ENCODE peak calls at places on chromosomes 11 and 22, in ten cellular contexts. One of them, this sample, is unnamed.

GRCh38 chr11:13348305-13348704 is 70.7 kb downstream of the BMAL1 start:
- DNase-seq in brain pericyte: no peak
- DNase-seq in Calu3: no peak
- DNase-seq in RCC 7860: no peak
- DNase-seq in NCI-H1092 treated with DMSO at 0.1 percent for 48 hours: no peak
- DNase-seq in left ventricle myocardium inferior: no peak
- DNase-seq in astrocyte of the spinal cord: no peak
- DNase-seq in hepatocyte: no peak
- DNase-seq in NCI-H2081: no peak
- DNase-seq in activated T-helper 1 cell treated with anti-CD3 and anti-CD28 coated beads, Interleukin-12 subunit alpha, Interleukin-12 subunit beta, Interleukin-2, Interleukin-4 antibody, amounts not matched to agents 30 ng/mL and 10 ng/mL and 1 ng/mL, durations not matched to agents 14 hours and 24 hours and 36 hours: no peak
- DNase-seq in this sample: no peak

GRCh38 chr11:122024278-122024677 is 91.7 kb downstream of the BLID start:
- DNase-seq in left ventricle myocardium inferior: no peak
- DNase-seq in hepatocyte: no peak
- DNase-seq in activated T-helper 1 cell treated with anti-CD3 and anti-CD28 coated beads, Interleukin-12 subunit alpha, Interleukin-12 subunit beta, Interleukin-2, Interleukin-4 antibody, amounts not matched to agents 30 ng/mL and 10 ng/mL and 1 ng/mL, durations not matched to agents 14 hours and 24 hours and 36 hours: no peak
- DNase-seq in RCC 7860: no peak
- DNase-seq in astrocyte of the spinal cord: no peak
- DNase-seq in NCI-H2081: no peak
- DNase-seq in NCI-H1092 treated with DMSO at 0.1 percent for 48 hours: no peak
- DNase-seq in Calu3: no peak
- DNase-seq in brain pericyte: no peak
- DNase-seq in this sample: no peak

GRCh38 chr11:79860336-79860735 is 419.5 kb upstream of the TENM4 start:
- DNase-seq in left ventricle myocardium inferior: no peak
- DNase-seq in NCI-H1092 treated with DMSO at 0.1 percent for 48 hours: no peak
- DNase-seq in activated T-helper 1 cell treated with anti-CD3 and anti-CD28 coated beads, Interleukin-12 subunit alpha, Interleukin-12 subunit beta, Interleukin-2, Interleukin-4 antibody, amounts not matched to agents 30 ng/mL and 10 ng/mL and 1 ng/mL, durations not matched to agents 14 hours and 24 hours and 36 hours: no peak
- DNase-seq in RCC 7860: no peak
- DNase-seq in astrocyte of the spinal cord: no peak
- DNase-seq in hepatocyte: no peak
- DNase-seq in brain pericyte: no peak
- DNase-seq in NCI-H2081: no peak
- DNase-seq in Calu3: no peak
- DNase-seq in this sample: peak

GRCh38 chr11:119258180-119258579 is 52.0 kb downstream of the CBL start:
- DNase-seq in Calu3: no peak
- DNase-seq in RCC 7860: no peak
- DNase-seq in NCI-H2081: no peak
- DNase-seq in brain pericyte: no peak
- DNase-seq in hepatocyte: no peak
- DNase-seq in left ventricle myocardium inferior: no peak
- DNase-seq in NCI-H1092 treated with DMSO at 0.1 percent for 48 hours: no peak
- DNase-seq in activated T-helper 1 cell treated with anti-CD3 and anti-CD28 coated beads, Interleukin-12 subunit alpha, Interleukin-12 subunit beta, Interleukin-2, Interleukin-4 antibody, amounts not matched to agents 30 ng/mL and 10 ng/mL and 1 ng/mL, durations not matched to agents 14 hours and 24 hours and 36 hours: peak
- DNase-seq in astrocyte of the spinal cord: no peak
- DNase-seq in this sample: no peak

GRCh38 chr11:46537121-46537520 is 56.7 kb downstream of the AMBRA1 start:
- DNase-seq in NCI-H1092 treated with DMSO at 0.1 percent for 48 hours: no peak
- DNase-seq in activated T-helper 1 cell treated with anti-CD3 and anti-CD28 coated beads, Interleukin-12 subunit alpha, Interleukin-12 subunit beta, Interleukin-2, Interleukin-4 antibody, amounts not matched to agents 30 ng/mL and 10 ng/mL and 1 ng/mL, durations not matched to agents 14 hours and 24 hours and 36 hours: no peak
- DNase-seq in hepatocyte: no peak
- DNase-seq in NCI-H2081: peak
- DNase-seq in astrocyte of the spinal cord: peak
- DNase-seq in brain pericyte: no peak
- DNase-seq in Calu3: no peak
- DNase-seq in left ventricle myocardium inferior: no peak
- DNase-seq in RCC 7860: no peak
- DNase-seq in this sample: no peak

GRCh38 chr11:128937480-128937879 is 5.2 kb downstream of the TP53AIP1 start:
- DNase-seq in hepatocyte: no peak
- DNase-seq in NCI-H2081: no peak
- DNase-seq in RCC 7860: no peak
- DNase-seq in Calu3: no peak
- DNase-seq in brain pericyte: no peak
- DNase-seq in NCI-H1092 treated with DMSO at 0.1 percent for 48 hours: peak
- DNase-seq in activated T-helper 1 cell treated with anti-CD3 and anti-CD28 coated beads, Interleukin-12 subunit alpha, Interleukin-12 subunit beta, Interleukin-2, Interleukin-4 antibody, amounts not matched to agents 30 ng/mL and 10 ng/mL and 1 ng/mL, durations not matched to agents 14 hours and 24 hours and 36 hours: no peak
- DNase-seq in left ventricle myocardium inferior: no peak
- DNase-seq in astrocyte of the spinal cord: no peak
- DNase-seq in this sample: no peak

GRCh38 chr22:17260950-17261349 is 41.7 kb upstream of the ADA2 start:
- DNase-seq in hepatocyte: peak
- DNase-seq in RCC 7860: no peak
- DNase-seq in astrocyte of the spinal cord: no peak
- DNase-seq in activated T-helper 1 cell treated with anti-CD3 and anti-CD28 coated beads, Interleukin-12 subunit alpha, Interleukin-12 subunit beta, Interleukin-2, Interleukin-4 antibody, amounts not matched to agents 30 ng/mL and 10 ng/mL and 1 ng/mL, durations not matched to agents 14 hours and 24 hours and 36 hours: no peak
- DNase-seq in Calu3: no peak
- DNase-seq in NCI-H2081: no peak
- DNase-seq in left ventricle myocardium inferior: no peak
- DNase-seq in NCI-H1092 treated with DMSO at 0.1 percent for 48 hours: peak
- DNase-seq in brain pericyte: no peak
- DNase-seq in this sample: peak

GRCh38 chr11:119460582-119460981 is 37.6 kb upstream of the THY1 start:
- DNase-seq in astrocyte of the spinal cord: peak
- DNase-seq in Calu3: no peak
- DNase-seq in RCC 7860: no peak
- DNase-seq in left ventricle myocardium inferior: no peak
- DNase-seq in hepatocyte: no peak
- DNase-seq in brain pericyte: no peak
- DNase-seq in activated T-helper 1 cell treated with anti-CD3 and anti-CD28 coated beads, Interleukin-12 subunit alpha, Interleukin-12 subunit beta, Interleukin-2, Interleukin-4 antibody, amounts not matched to agents 30 ng/mL and 10 ng/mL and 1 ng/mL, durations not matched to agents 14 hours and 24 hours and 36 hours: no peak
- DNase-seq in NCI-H1092 treated with DMSO at 0.1 percent for 48 hours: no peak
- DNase-seq in NCI-H2081: no peak
- DNase-seq in this sample: no peak

GRCh38 chr22:36465232-36466021 is 16.0 kb downstream of the TXN2 start:
- DNase-seq in NCI-H1092 treated with DMSO at 0.1 percent for 48 hours: no peak
- DNase-seq in hepatocyte: peak
- DNase-seq in activated T-helper 1 cell treated with anti-CD3 and anti-CD28 coated beads, Interleukin-12 subunit alpha, Interleukin-12 subunit beta, Interleukin-2, Interleukin-4 antibody, amounts not matched to agents 30 ng/mL and 10 ng/mL and 1 ng/mL, durations not matched to agents 14 hours and 24 hours and 36 hours: no peak
- DNase-seq in left ventricle myocardium inferior: peak
- DNase-seq in RCC 7860: peak
- DNase-seq in astrocyte of the spinal cord: peak
- DNase-seq in brain pericyte: no peak
- DNase-seq in NCI-H2081: no peak
- DNase-seq in Calu3: peak
- DNase-seq in this sample: no peak

GRCh38 chr11:66011239-66011784 is 496 bp upstream of the CST6 start:
- DNase-seq in NCI-H1092 treated with DMSO at 0.1 percent for 48 hours: no peak
- DNase-seq in Calu3: peak
- DNase-seq in activated T-helper 1 cell treated with anti-CD3 and anti-CD28 coated beads, Interleukin-12 subunit alpha, Interleukin-12 subunit beta, Interleukin-2, Interleukin-4 antibody, amounts not matched to agents 30 ng/mL and 10 ng/mL and 1 ng/mL, durations not matched to agents 14 hours and 24 hours and 36 hours: no peak
- DNase-seq in left ventricle myocardium inferior: no peak
- DNase-seq in hepatocyte: peak
- DNase-seq in RCC 7860: peak
- DNase-seq in brain pericyte: no peak
- DNase-seq in astrocyte of the spinal cord: peak
- DNase-seq in NCI-H2081: no peak
- DNase-seq in this sample: no peak

GRCh38 chr22:33418483-33418882 is 360.3 kb upstream of the SYN3 start:
- DNase-seq in activated T-helper 1 cell treated with anti-CD3 and anti-CD28 coated beads, Interleukin-12 subunit alpha, Interleukin-12 subunit beta, Interleukin-2, Interleukin-4 antibody, amounts not matched to agents 30 ng/mL and 10 ng/mL and 1 ng/mL, durations not matched to agents 14 hours and 24 hours and 36 hours: no peak
- DNase-seq in hepatocyte: no peak
- DNase-seq in Calu3: no peak
- DNase-seq in NCI-H1092 treated with DMSO at 0.1 percent for 48 hours: no peak
- DNase-seq in astrocyte of the spinal cord: no peak
- DNase-seq in left ventricle myocardium inferior: no peak
- DNase-seq in brain pericyte: no peak
- DNase-seq in NCI-H2081: no peak
- DNase-seq in RCC 7860: no peak
- DNase-seq in this sample: no peak

GRCh38 chr11:1269957-1270356 is 39.5 kb downstream of the TOLLIP start:
- DNase-seq in NCI-H2081: no peak
- DNase-seq in brain pericyte: no peak
- DNase-seq in astrocyte of the spinal cord: no peak
- DNase-seq in Calu3: no peak
- DNase-seq in NCI-H1092 treated with DMSO at 0.1 percent for 48 hours: no peak
- DNase-seq in activated T-helper 1 cell treated with anti-CD3 and anti-CD28 coated beads, Interleukin-12 subunit alpha, Interleukin-12 subunit beta, Interleukin-2, Interleukin-4 antibody, amounts not matched to agents 30 ng/mL and 10 ng/mL and 1 ng/mL, durations not matched to agents 14 hours and 24 hours and 36 hours: no peak
- DNase-seq in hepatocyte: no peak
- DNase-seq in left ventricle myocardium inferior: no peak
- DNase-seq in RCC 7860: no peak
- DNase-seq in this sample: no peak

GRCh38 chr11:376531-377173 is 7.4 kb downstream of the B4GALNT4 start:
- DNase-seq in activated T-helper 1 cell treated with anti-CD3 and anti-CD28 coated beads, Interleukin-12 subunit alpha, Interleukin-12 subunit beta, Interleukin-2, Interleukin-4 antibody, amounts not matched to agents 30 ng/mL and 10 ng/mL and 1 ng/mL, durations not matched to agents 14 hours and 24 hours and 36 hours: no peak
- DNase-seq in left ventricle myocardium inferior: no peak
- DNase-seq in hepatocyte: no peak
- DNase-seq in astrocyte of the spinal cord: no peak
- DNase-seq in NCI-H2081: no peak
- DNase-seq in Calu3: no peak
- DNase-seq in brain pericyte: no peak
- DNase-seq in RCC 7860: no peak
- DNase-seq in NCI-H1092 treated with DMSO at 0.1 percent for 48 hours: no peak
- DNase-seq in this sample: no peak

GRCh38 chr11:62671604-62672528 is at the start of the genes LBHD1 and UQCC3:
- DNase-seq in brain pericyte: peak
- DNase-seq in left ventricle myocardium inferior: peak
- DNase-seq in activated T-helper 1 cell treated with anti-CD3 and anti-CD28 coated beads, Interleukin-12 subunit alpha, Interleukin-12 subunit beta, Interleukin-2, Interleukin-4 antibody, amounts not matched to agents 30 ng/mL and 10 ng/mL and 1 ng/mL, durations not matched to agents 14 hours and 24 hours and 36 hours: peak
- DNase-seq in NCI-H1092 treated with DMSO at 0.1 percent for 48 hours: peak
- DNase-seq in astrocyte of the spinal cord: peak
- DNase-seq in RCC 7860: peak
- DNase-seq in hepatocyte: peak
- DNase-seq in Calu3: peak
- DNase-seq in NCI-H2081: peak
- DNase-seq in this sample: peak

GRCh38 chr11:109972181-109972715 is 120.9 kb upstream of the ZC3H12C start:
- DNase-seq in brain pericyte: no peak
- DNase-seq in astrocyte of the spinal cord: no peak
- DNase-seq in activated T-helper 1 cell treated with anti-CD3 and anti-CD28 coated beads, Interleukin-12 subunit alpha, Interleukin-12 subunit beta, Interleukin-2, Interleukin-4 antibody, amounts not matched to agents 30 ng/mL and 10 ng/mL and 1 ng/mL, durations not matched to agents 14 hours and 24 hours and 36 hours: no peak
- DNase-seq in hepatocyte: no peak
- DNase-seq in RCC 7860: no peak
- DNase-seq in NCI-H1092 treated with DMSO at 0.1 percent for 48 hours: no peak
- DNase-seq in Calu3: no peak
- DNase-seq in NCI-H2081: no peak
- DNase-seq in left ventricle myocardium inferior: no peak
- DNase-seq in this sample: no peak

GRCh38 chr11:60170566-60170965 is 12.3 kb downstream of the MS4A6A start:
- DNase-seq in RCC 7860: no peak
- DNase-seq in astrocyte of the spinal cord: no peak
- DNase-seq in left ventricle myocardium inferior: no peak
- DNase-seq in brain pericyte: no peak
- DNase-seq in NCI-H2081: no peak
- DNase-seq in activated T-helper 1 cell treated with anti-CD3 and anti-CD28 coated beads, Interleukin-12 subunit alpha, Interleukin-12 subunit beta, Interleukin-2, Interleukin-4 antibody, amounts not matched to agents 30 ng/mL and 10 ng/mL and 1 ng/mL, durations not matched to agents 14 hours and 24 hours and 36 hours: no peak
- DNase-seq in Calu3: peak
- DNase-seq in NCI-H1092 treated with DMSO at 0.1 percent for 48 hours: no peak
- DNase-seq in hepatocyte: no peak
- DNase-seq in this sample: no peak

This sample was measured in NCI-H774.